ENCODE peak calls at places on chromosomes 3 and 15, in four cellular contexts. One of them, this sample, is unnamed.

GRCh38 chr3:34078418-34078817 is 280.0 kb downstream of the PDCD6IP start:
- DNase-seq in IMR-90: no peak
- DNase-seq in H9: no peak
- DNase-seq in neuronal stem cell: no peak
- DNase-seq in this sample: no peak

GRCh38 chr3:194395767-194396527 is 3.1 kb downstream of the GP5 start:
- DNase-seq in neuronal stem cell: no peak
- DNase-seq in H9: peak
- DNase-seq in IMR-90: peak
- DNase-seq in this sample: peak

GRCh38 chr15:38878946-38879345 is 314.3 kb upstream of the RASGRP1 start:
- DNase-seq in H9: no peak
- DNase-seq in IMR-90: no peak
- DNase-seq in neuronal stem cell: no peak
- DNase-seq in this sample: no peak

GRCh38 chr3:171001957-171002694 is 24.4 kb downstream of the SLC2A2 start:
- DNase-seq in IMR-90: peak
- DNase-seq in H9: no peak
- DNase-seq in neuronal stem cell: no peak
- DNase-seq in this sample: peak

GRCh38 chr15:36614016-36614415 is 34.6 kb downstream of the CDIN1 start:
- DNase-seq in neuronal stem cell: no peak
- DNase-seq in IMR-90: no peak
- DNase-seq in H9: no peak
- DNase-seq in this sample: no peak

GRCh38 chr3:172520332-172520831 is 2.8 kb downstream of the TNFSF10 start:
- DNase-seq in IMR-90: peak
- DNase-seq in H9: no peak
- DNase-seq in neuronal stem cell: no peak
- DNase-seq in this sample: peak

GRCh38 chr3:143216709-143217182 is 97.2 kb downstream of the CHST2 start:
- DNase-seq in IMR-90: no peak
- DNase-seq in neuronal stem cell: no peak
- DNase-seq in H9: no peak
- DNase-seq in this sample: peak

GRCh38 chr3:135034291-135034768 is 239.3 kb downstream of the EPHB1 start:
- DNase-seq in IMR-90: no peak
- DNase-seq in H9: no peak
- DNase-seq in neuronal stem cell: no peak
- DNase-seq in this sample: no peak

GRCh38 chr15:67840747-67841634 is 1.1 kb upstream of the RNU6-1 start:
- DNase-seq in neuronal stem cell: no peak
- DNase-seq in H9: no peak
- DNase-seq in IMR-90: peak
- DNase-seq in this sample: peak

GRCh38 chr15:73633991-73634495 is 854 bp upstream of the NPTN start:
- DNase-seq in neuronal stem cell: no peak
- DNase-seq in IMR-90: peak
- DNase-seq in H9: no peak
- DNase-seq in this sample: peak

GRCh38 chr15:97933589-97933988 is 26.9 kb upstream of the ARRDC4 start:
- DNase-seq in IMR-90: no peak
- DNase-seq in H9: no peak
- DNase-seq in neuronal stem cell: no peak
- DNase-seq in this sample: no peak

GRCh38 chr15:85473455-85473854 is 93.1 kb downstream of the AKAP13 start:
- DNase-seq in IMR-90: peak
- DNase-seq in neuronal stem cell: no peak
- DNase-seq in H9: no peak
- DNase-seq in this sample: peak

GRCh38 chr15:61374848-61375247 is 145.7 kb upstream of the RORA start:
- DNase-seq in neuronal stem cell: no peak
- DNase-seq in IMR-90: no peak
- DNase-seq in H9: no peak
- DNase-seq in this sample: no peak

GRCh38 chr3:192917508-192918274 is at the start of gene MB21D2:
- DNase-seq in neuronal stem cell: peak
- DNase-seq in H9: peak
- DNase-seq in IMR-90: peak
- DNase-seq in this sample: peak

GRCh38 chr3:46406786-46407611 is at the start of the genes CCR5AS and CCRL2:
- DNase-seq in IMR-90: peak
- DNase-seq in neuronal stem cell: no peak
- DNase-seq in H9: no peak
- DNase-seq in this sample: peak

GRCh38 chr3:112097378-112097777 is 11.2 kb downstream of the C3orf52 start:
- DNase-seq in IMR-90: peak
- DNase-seq in H9: no peak
- DNase-seq in neuronal stem cell: no peak
- DNase-seq in this sample: peak

GRCh38 chr3:11288786-11289637 is 16.8 kb downstream of the ATG7 start:
- DNase-seq in IMR-90: peak
- DNase-seq in neuronal stem cell: no peak
- DNase-seq in H9: no peak
- DNase-seq in this sample: peak

GRCh38 chr3:171829841-171830559 is 13.1 kb upstream of the TMEM212 start:
- DNase-seq in H9: peak
- DNase-seq in neuronal stem cell: no peak
- DNase-seq in IMR-90: peak
- DNase-seq in this sample: peak

GRCh38 chr3:87026246-87026645 is 35.3 kb upstream of the VGLL3 start:
- DNase-seq in IMR-90: no peak
- DNase-seq in neuronal stem cell: no peak
- DNase-seq in H9: no peak
- DNase-seq in this sample: no peak

GRCh38 chr15:97652700-97653167 is 307.8 kb upstream of the ARRDC4 start:
- DNase-seq in neuronal stem cell: peak
- DNase-seq in IMR-90: no peak
- DNase-seq in H9: peak
- DNase-seq in this sample: peak

GRCh38 chr3:65503776-65504175 is 534.9 kb downstream of the MAGI1 start:
- DNase-seq in IMR-90: no peak
- DNase-seq in neuronal stem cell: no peak
- DNase-seq in H9: no peak
- DNase-seq in this sample: no peak

DNA sequence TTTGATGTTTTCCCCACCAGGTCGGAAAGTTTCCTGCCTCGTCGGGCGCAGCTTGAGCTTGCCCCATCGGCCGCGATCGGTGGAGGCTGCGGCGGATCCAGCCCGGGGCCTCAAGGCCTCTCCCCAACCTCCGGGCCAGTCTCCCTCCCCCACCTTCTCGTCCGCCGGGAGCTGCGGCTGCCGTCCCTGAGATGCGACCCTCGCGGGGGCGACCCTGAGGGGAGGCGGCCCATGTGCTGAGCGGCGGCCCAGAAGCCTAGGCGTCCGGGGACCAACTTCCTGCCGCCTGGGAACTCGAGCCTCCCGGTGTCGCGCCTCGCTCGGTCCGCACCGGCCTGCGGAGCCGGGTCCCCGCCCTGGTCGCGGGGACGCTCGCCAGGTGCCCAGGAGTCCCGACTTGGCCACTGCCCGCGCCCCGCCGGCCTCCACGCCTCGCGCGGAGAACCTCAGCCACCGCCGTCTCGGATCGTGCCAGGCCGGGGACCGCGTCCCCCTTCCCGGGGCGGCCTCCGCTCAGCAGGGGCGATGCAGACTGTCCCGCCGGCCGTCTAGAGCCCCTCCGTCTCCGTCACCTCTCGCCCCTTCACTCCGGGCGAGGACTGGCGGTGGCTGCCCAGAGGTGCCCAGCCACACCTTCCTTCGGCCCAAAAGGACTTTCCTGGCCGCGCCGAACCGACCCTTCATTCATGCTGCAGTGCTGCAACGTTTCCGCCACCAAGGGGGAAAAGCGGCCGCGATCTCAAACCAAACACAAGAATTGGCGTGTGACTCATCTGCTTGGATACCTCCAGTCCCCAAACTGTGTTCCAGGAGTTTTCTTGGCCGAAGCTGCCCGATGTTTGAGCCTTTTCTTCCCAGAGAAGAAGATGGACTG is 656 bp downstream of the SLMAP start:
- DNase-seq in neuronal stem cell: peak
- DNase-seq in IMR-90: peak
- DNase-seq in H9: peak
- DNase-seq in this sample: peak
- H3K14ac ChIP-seq in neuronal stem cell: peak
- H3K14ac ChIP-seq in IMR-90: peak
- H3K14ac ChIP-seq in H9: peak
- H3K14ac ChIP-seq in this sample: peak

DNA sequence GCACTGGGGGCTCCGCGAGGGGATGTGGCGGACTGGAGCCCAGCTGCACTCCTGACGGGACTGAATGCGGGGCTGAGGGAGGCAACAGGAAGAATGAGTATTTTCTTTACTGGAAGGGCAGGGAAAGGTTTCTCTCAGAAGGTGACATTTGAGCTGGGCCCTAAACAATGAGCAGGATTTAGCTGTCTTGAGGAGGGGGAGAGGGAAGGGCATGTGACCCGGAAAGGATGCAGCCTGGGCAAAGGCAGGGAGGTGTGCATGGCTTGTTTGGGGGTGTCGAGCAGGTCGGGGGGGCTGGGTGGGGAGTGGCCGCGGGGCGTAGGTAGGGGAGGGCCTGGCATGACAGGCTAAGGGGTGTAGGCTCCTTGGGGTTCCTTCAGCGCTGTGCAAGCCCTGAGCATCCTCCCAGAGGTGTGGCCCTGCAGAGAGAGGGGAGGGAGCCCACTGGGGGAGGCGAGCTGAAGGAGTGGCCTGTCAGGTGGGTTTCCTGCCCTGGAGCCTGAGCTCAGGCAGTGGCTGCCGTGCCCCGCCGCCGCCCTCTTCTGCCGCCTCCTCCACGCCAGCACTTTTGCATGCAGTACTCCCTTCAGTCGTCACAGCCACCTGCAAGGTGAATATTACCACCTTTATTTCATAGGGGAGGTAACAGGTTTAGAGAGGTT is 17.2 kb upstream of the ANKDD1A start:
- DNase-seq in H9: peak
- DNase-seq in IMR-90: no peak
- DNase-seq in neuronal stem cell: no peak
- DNase-seq in this sample: no peak
- H3K14ac ChIP-seq in H9: no peak
- H3K14ac ChIP-seq in IMR-90: peak
- H3K14ac ChIP-seq in neuronal stem cell: no peak
- H3K14ac ChIP-seq in this sample: peak

DNA sequence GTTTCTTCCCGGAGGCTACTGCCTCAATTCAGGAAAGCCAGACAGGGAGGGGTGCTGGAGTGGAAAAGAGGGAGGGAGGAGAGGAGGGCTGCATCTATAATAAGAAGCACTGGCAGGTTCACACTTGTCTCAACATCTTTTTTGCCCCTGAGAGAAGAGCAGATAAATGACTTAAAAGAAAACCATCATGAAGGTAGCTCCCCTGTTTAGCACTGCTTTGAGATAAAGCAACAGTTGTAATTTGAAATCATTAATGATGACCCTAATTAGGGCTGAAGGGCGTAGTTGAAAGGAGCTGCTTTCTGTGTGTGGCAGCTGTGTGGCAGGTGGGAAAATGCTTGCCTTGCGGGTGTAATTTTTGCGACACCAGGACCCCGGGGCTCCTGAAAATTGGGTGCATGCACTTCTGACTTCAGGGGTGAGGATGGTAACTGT is 222.8 kb upstream of the IL12A start:
- DNase-seq in IMR-90: no peak
- DNase-seq in H9: no peak
- DNase-seq in neuronal stem cell: no peak
- DNase-seq in this sample: no peak
- H3K14ac ChIP-seq in IMR-90: peak
- H3K14ac ChIP-seq in H9: no peak
- H3K14ac ChIP-seq in neuronal stem cell: no peak
- H3K14ac ChIP-seq in this sample: no peak

GRCh38 chr15:30903497-30904187 is at the start of gene FAN1:
- DNase-seq in IMR-90: peak
- DNase-seq in H9: peak
- DNase-seq in neuronal stem cell: peak
- DNase-seq in this sample: peak
- H3K14ac ChIP-seq in IMR-90: peak
- H3K14ac ChIP-seq in H9: no peak
- H3K14ac ChIP-seq in neuronal stem cell: no peak
- H3K14ac ChIP-seq in this sample: peak

This sample was measured in mesenchymal stem cell.